ENCODE peak calls at places on chromosome 6, in eight cellular contexts. Y is colonic mucosa; S is PC-3; F is 8988T; N is activated CD4-positive, alpha-beta T cell treated with anti-CD3 and anti-CD28 coated beads, Interleukin-2, amount 50 U/mL, for 48 hours; L is fibroblast of mammary gland; B is endothelial cell; P is amniotic epithelial cell. T is an unnamed sample.
A peak's percentile ranks its signal among the peaks of the same experiment; 100 is the strongest.

GRCh38 chr6:37200085-37200484 is 30.1 kb downstream of the PIM1 start:
- DNase-seq in Y (no peak), S (no peak), F (no peak), N (no peak), L (no peak), B (no peak), P (no peak), T (no peak)

GRCh38 chr6:137341721-137342195 is 122.6 kb upstream of the IFNGR1 start:
- DNase-seq in Y (peak; percentile 38), S (peak; percentile 59), F (peak; percentile 41), N (peak; percentile 42), L (peak; percentile 74), B (no peak), P (peak; percentile 23), T (peak; percentile 57)

GRCh38 chr6:10491463-10491862 is 29.7 kb upstream of the GCNT2 start:
- DNase-seq in Y (no peak), S (no peak), F (no peak), N (no peak), L (no peak), B (no peak), P (no peak), T (no peak)

GRCh38 chr6:103191391-103192093 is 1668.2 kb downstream of the HACE1 start:
- DNase-seq in Y (no peak), S (no peak), F (no peak), N (no peak), L (no peak), B (no peak), P (no peak), T (no peak)

GRCh38 chr6:88474720-88475119 is 308.6 kb upstream of the CNR1 start:
- DNase-seq in Y (no peak), S (no peak), F (no peak), N (no peak), L (no peak), B (no peak), P (no peak), T (no peak)

GRCh38 chr6:54681987-54682386 is 164.6 kb upstream of the FAM83B start:
- DNase-seq in Y (no peak), S (peak; percentile 76), F (no peak), N (no peak), L (peak; percentile 85), B (no peak), P (peak; percentile 95), T (no peak)

GRCh38 chr6:11389977-11390376 is 147.6 kb upstream of the TMEM170B start:
- DNase-seq in Y (no peak), S (peak; percentile 82), F (no peak), N (no peak), L (no peak), B (no peak), P (no peak), T (no peak)

GRCh38 chr6:158475344-158476302 is 84.3 kb upstream of the TMEM181 start:
- DNase-seq in Y (peak; percentile 61), S (peak; percentile 67), F (no peak), N (no peak), L (peak; percentile 60), B (no peak), P (peak; percentile 66), T (peak; percentile 66)

GRCh38 chr6:158322724-158323560 is 10.7 kb downstream of the TULP4 start:
- DNase-seq in Y (no peak), S (peak; percentile 82), F (no peak), N (no peak), L (peak; percentile 84), B (no peak), P (peak; percentile 84), T (no peak)

GRCh38 chr6:1286972-1287600 is 24.8 kb upstream of the FOXQ1 start:
- DNase-seq in Y (peak; percentile 68), S (peak; percentile 82), F (no peak), N (no peak), L (peak; percentile 86), B (no peak), P (peak; percentile 96), T (peak; percentile 35)

GRCh38 chr6:149852180-149852579 is 12.0 kb downstream of the LRP11 start:
- DNase-seq in Y (no peak), S (peak; percentile 79), F (no peak), N (no peak), L (no peak), B (no peak), P (peak; percentile 72), T (no peak)

GRCh38 chr6:140921366-140922226 is 1211.1 kb upstream of the GJE1 start:
- DNase-seq in Y (no peak), S (peak; percentile 89), F (no peak), N (no peak), L (peak; percentile 92), B (peak; percentile 27), P (peak; percentile 87), T (peak; percentile 34)

GRCh38 chr6:159513914-159514313 is 179.1 kb downstream of the SOD2 start:
- DNase-seq in Y (no peak), S (no peak), F (no peak), N (no peak), L (no peak), B (no peak), P (no peak), T (no peak)

GRCh38 chr6:81606965-81607381 is 145.5 kb downstream of the TENT5A start:
- DNase-seq in Y (no peak), S (peak; percentile 49), F (no peak), N (no peak), L (peak; percentile 87), B (no peak), P (peak; percentile 10), T (no peak)

GRCh38 chr6:169810066-169810989 is 58.9 kb downstream of the ERMARD start:
- DNase-seq in Y (peak; percentile 68), S (no peak), F (no peak), N (no peak), L (no peak), B (no peak), P (no peak), T (no peak)

GRCh38 chr6:138772596-138773176 is 883 bp upstream of the CCDC28A start:
- DNase-seq in Y (no peak), S (no peak), F (no peak), N (no peak), L (no peak), B (no peak), P (no peak), T (no peak)

GRCh38 chr6:13457577-13457976 is 29.8 kb downstream of the GFOD1 start:
- DNase-seq in Y (no peak), S (peak; percentile 22), F (no peak), N (no peak), L (peak; percentile 80), B (no peak), P (no peak), T (no peak)

GRCh38 chr6:161215193-161215592 is 58.7 kb downstream of the AGPAT4 start:
- DNase-seq in Y (no peak), S (peak; percentile 69), F (no peak), N (no peak), L (peak; percentile 100), B (no peak), P (peak; percentile 100), T (no peak)

GRCh38 chr6:39855356-39855995 is 63.3 kb downstream of the DAAM2 start:
- DNase-seq in Y (no peak), S (no peak), F (no peak), N (no peak), L (peak; percentile 40), B (no peak), P (no peak), T (no peak)

GRCh38 chr6:43186706-43187105 is 4.7 kb downstream of the CUL9 start:
- DNase-seq in Y (no peak), S (no peak), F (no peak), N (no peak), L (no peak), B (no peak), P (no peak), T (no peak)

GRCh38 chr6:130293800-130294199 is 71.0 kb upstream of the SAMD3 start:
- DNase-seq in Y (peak; percentile 28), S (peak; percentile 70), F (peak; percentile 23), N (peak; percentile 8), L (peak; percentile 77), B (peak; percentile 45), P (peak; percentile 63), T (peak; percentile 7)

GRCh38 chr6:15501806-15502450 is 160.9 kb downstream of the DTNBP1 start:
- DNase-seq in Y (no peak), S (peak; percentile 27), F (no peak), N (no peak), L (peak; percentile 60), B (no peak), P (peak; percentile 88), T (peak; percentile 34)

GRCh38 chr6:124393536-124393935 is 568.7 kb upstream of the RNF217 start:
- DNase-seq in Y (no peak), S (peak; percentile 27), F (no peak), N (no peak), L (peak; percentile 21), B (no peak), P (peak; percentile 11), T (no peak)

GRCh38 chr6:82331031-82331773 is 32.4 kb upstream of the TPBG start:
- DNase-seq in Y (no peak), S (peak; percentile 79), F (no peak), N (no peak), L (peak; percentile 66), B (no peak), P (peak; percentile 82), T (no peak)

GRCh38 chr6:111763381-111763780 is 109.9 kb downstream of the FYN start:
- DNase-seq in Y (no peak), S (no peak), F (no peak), N (no peak), L (no peak), B (no peak), P (no peak), T (no peak)

GRCh38 chr6:33407132-33407718 is 3.6 kb upstream of the PHF1 start:
- DNase-seq in Y (no peak), S (peak; percentile 48), F (no peak), N (no peak), L (peak; percentile 73), B (no peak), P (peak; percentile 64), T (no peak)

GRCh38 chr6:109349419-109349987 is 32.8 kb downstream of the CD164 start:
- DNase-seq in Y (peak; percentile 83), S (peak; percentile 74), F (no peak), N (no peak), L (peak; percentile 85), B (no peak), P (peak; percentile 80), T (peak; percentile 73)

GRCh38 chr6:169417101-169417500 is 163.5 kb upstream of the THBS2 start:
- DNase-seq in Y (no peak), S (no peak), F (no peak), N (no peak), L (no peak), B (no peak), P (no peak), T (no peak)

GRCh38 chr6:17413313-17413750 is 19.9 kb downstream of the CAP2 start:
- DNase-seq in Y (no peak), S (peak; percentile 87), F (no peak), N (no peak), L (peak; percentile 26), B (no peak), P (peak; percentile 24), T (no peak)

GRCh38 chr6:16239090-16239797 is 857 bp downstream of the GMPR start:
- DNase-seq in Y (peak; percentile 70), S (peak; percentile 84), F (peak; percentile 84), N (peak; percentile 15), L (no peak), B (peak; percentile 60), P (peak; percentile 32), T (peak; percentile 79)

GRCh38 chr6:106757267-106757666 is 127.9 kb downstream of the QRSL1 start:
- DNase-seq in Y (no peak), S (peak; percentile 40), F (no peak), N (no peak), L (no peak), B (no peak), P (no peak), T (peak; percentile 61)

GRCh38 chr6:1024587-1024986 is 287.3 kb upstream of the FOXQ1 start:
- DNase-seq in Y (no peak), S (peak; percentile 25), F (no peak), N (no peak), L (peak; percentile 75), B (no peak), P (peak; percentile 83), T (peak; percentile 17)

GRCh38 chr6:130841128-130841728 is 14.0 kb downstream of the SMLR1 start:
- DNase-seq in Y (no peak), S (no peak), F (no peak), N (no peak), L (peak; percentile 71), B (no peak), P (peak; percentile 46), T (no peak)

GRCh38 chr6:90219168-90219985 is 77.3 kb downstream of the BACH2 start:
- DNase-seq in Y (peak; percentile 35), S (peak; percentile 32), F (no peak), N (no peak), L (peak; percentile 96), B (peak; percentile 11), P (peak; percentile 88), T (peak; percentile 75)

T was measured in body of pancreas.